ENCODE peak calls at places on chromosomes 11 and 22, in eight cellular contexts. One of them, this sample, is unnamed.

GRCh38 chr11:119194811-119195210 is 9.5 kb downstream of the NHERF4 start:
- DNase-seq in epithelial cell of esophagus: no peak
- DNase-seq in GM12865: no peak
- DNase-seq in stimulated activated CD8-positive, alpha-beta memory T cell treated with anti-CD3 and anti-CD28 coated beads, Interleukin-2, amount 100 ng/mL, for 1 hour: no peak
- DNase-seq in HTR-8/SVneo: no peak
- DNase-seq in sigmoid colon: no peak
- DNase-seq in fibroblast of the aortic adventitia: no peak
- DNase-seq in neural crest cell: no peak
- DNase-seq in this sample: no peak

GRCh38 chr11:121309688-121310087 is 17.1 kb downstream of the SC5D start:
- DNase-seq in stimulated activated CD8-positive, alpha-beta memory T cell treated with anti-CD3 and anti-CD28 coated beads, Interleukin-2, amount 100 ng/mL, for 1 hour: no peak
- DNase-seq in sigmoid colon: no peak
- DNase-seq in neural crest cell: no peak
- DNase-seq in GM12865: peak
- DNase-seq in fibroblast of the aortic adventitia: no peak
- DNase-seq in HTR-8/SVneo: no peak
- DNase-seq in epithelial cell of esophagus: no peak
- DNase-seq in this sample: peak

GRCh38 chr11:71948314-71949027 is 19.6 kb downstream of the RNF121 start:
- DNase-seq in GM12865: no peak
- DNase-seq in HTR-8/SVneo: peak
- DNase-seq in neural crest cell: no peak
- DNase-seq in stimulated activated CD8-positive, alpha-beta memory T cell treated with anti-CD3 and anti-CD28 coated beads, Interleukin-2, amount 100 ng/mL, for 1 hour: no peak
- DNase-seq in epithelial cell of esophagus: no peak
- DNase-seq in fibroblast of the aortic adventitia: peak
- DNase-seq in sigmoid colon: no peak
- DNase-seq in this sample: no peak

GRCh38 chr22:43216738-43217137 is 29.8 kb upstream of the TTLL12 start:
- DNase-seq in GM12865: no peak
- DNase-seq in HTR-8/SVneo: no peak
- DNase-seq in epithelial cell of esophagus: no peak
- DNase-seq in stimulated activated CD8-positive, alpha-beta memory T cell treated with anti-CD3 and anti-CD28 coated beads, Interleukin-2, amount 100 ng/mL, for 1 hour: no peak
- DNase-seq in neural crest cell: no peak
- DNase-seq in fibroblast of the aortic adventitia: no peak
- DNase-seq in sigmoid colon: no peak
- DNase-seq in this sample: no peak

GRCh38 chr11:8352852-8353505 is 89.3 kb upstream of the LMO1 start:
- DNase-seq in GM12865: no peak
- DNase-seq in sigmoid colon: no peak
- DNase-seq in stimulated activated CD8-positive, alpha-beta memory T cell treated with anti-CD3 and anti-CD28 coated beads, Interleukin-2, amount 100 ng/mL, for 1 hour: no peak
- DNase-seq in neural crest cell: no peak
- DNase-seq in epithelial cell of esophagus: peak
- DNase-seq in fibroblast of the aortic adventitia: no peak
- DNase-seq in HTR-8/SVneo: no peak
- DNase-seq in this sample: no peak

GRCh38 chr22:47195676-47196492 is 433.4 kb downstream of the TBC1D22A start:
- DNase-seq in HTR-8/SVneo: no peak
- DNase-seq in neural crest cell: no peak
- DNase-seq in stimulated activated CD8-positive, alpha-beta memory T cell treated with anti-CD3 and anti-CD28 coated beads, Interleukin-2, amount 100 ng/mL, for 1 hour: no peak
- DNase-seq in sigmoid colon: peak
- DNase-seq in GM12865: no peak
- DNase-seq in fibroblast of the aortic adventitia: no peak
- DNase-seq in epithelial cell of esophagus: no peak
- DNase-seq in this sample: no peak

GRCh38 chr11:70707821-70708220 is 309.5 kb downstream of the CTTN start:
- DNase-seq in HTR-8/SVneo: no peak
- DNase-seq in stimulated activated CD8-positive, alpha-beta memory T cell treated with anti-CD3 and anti-CD28 coated beads, Interleukin-2, amount 100 ng/mL, for 1 hour: no peak
- DNase-seq in fibroblast of the aortic adventitia: no peak
- DNase-seq in epithelial cell of esophagus: no peak
- DNase-seq in neural crest cell: no peak
- DNase-seq in sigmoid colon: no peak
- DNase-seq in GM12865: no peak
- DNase-seq in this sample: no peak

GRCh38 chr11:128550967-128551522 is 36.3 kb downstream of the ETS1 start:
- DNase-seq in GM12865: peak
- DNase-seq in sigmoid colon: peak
- DNase-seq in stimulated activated CD8-positive, alpha-beta memory T cell treated with anti-CD3 and anti-CD28 coated beads, Interleukin-2, amount 100 ng/mL, for 1 hour: no peak
- DNase-seq in HTR-8/SVneo: no peak
- DNase-seq in fibroblast of the aortic adventitia: no peak
- DNase-seq in neural crest cell: no peak
- DNase-seq in epithelial cell of esophagus: no peak
- DNase-seq in this sample: no peak

GRCh38 chr11:44861829-44862545 is 88.7 kb downstream of the TP53I11 start:
- DNase-seq in sigmoid colon: peak
- DNase-seq in neural crest cell: no peak
- DNase-seq in HTR-8/SVneo: peak
- DNase-seq in epithelial cell of esophagus: peak
- DNase-seq in GM12865: peak
- DNase-seq in stimulated activated CD8-positive, alpha-beta memory T cell treated with anti-CD3 and anti-CD28 coated beads, Interleukin-2, amount 100 ng/mL, for 1 hour: peak
- DNase-seq in fibroblast of the aortic adventitia: peak
- DNase-seq in this sample: peak

GRCh38 chr22:37254206-37254866 is 10.3 kb upstream of the RAC2 start:
- DNase-seq in neural crest cell: no peak
- DNase-seq in fibroblast of the aortic adventitia: peak
- DNase-seq in GM12865: no peak
- DNase-seq in sigmoid colon: no peak
- DNase-seq in stimulated activated CD8-positive, alpha-beta memory T cell treated with anti-CD3 and anti-CD28 coated beads, Interleukin-2, amount 100 ng/mL, for 1 hour: no peak
- DNase-seq in epithelial cell of esophagus: peak
- DNase-seq in HTR-8/SVneo: no peak
- DNase-seq in this sample: no peak

GRCh38 chr11:65852508-65853248 is 5.3 kb downstream of the CFL1 start:
- DNase-seq in epithelial cell of esophagus: no peak
- DNase-seq in neural crest cell: no peak
- DNase-seq in GM12865: peak
- DNase-seq in sigmoid colon: peak
- DNase-seq in HTR-8/SVneo: no peak
- DNase-seq in fibroblast of the aortic adventitia: no peak
- DNase-seq in stimulated activated CD8-positive, alpha-beta memory T cell treated with anti-CD3 and anti-CD28 coated beads, Interleukin-2, amount 100 ng/mL, for 1 hour: no peak
- DNase-seq in this sample: no peak

GRCh38 chr22:40597541-40598453 is 38.7 kb downstream of the MRTFA start:
- DNase-seq in HTR-8/SVneo: no peak
- DNase-seq in GM12865: no peak
- DNase-seq in fibroblast of the aortic adventitia: peak
- DNase-seq in neural crest cell: no peak
- DNase-seq in sigmoid colon: no peak
- DNase-seq in epithelial cell of esophagus: peak
- DNase-seq in stimulated activated CD8-positive, alpha-beta memory T cell treated with anti-CD3 and anti-CD28 coated beads, Interleukin-2, amount 100 ng/mL, for 1 hour: no peak
- DNase-seq in this sample: no peak

GRCh38 chr11:122100222-122101080 is 15.6 kb downstream of the BLID start:
- DNase-seq in neural crest cell: peak
- DNase-seq in fibroblast of the aortic adventitia: peak
- DNase-seq in HTR-8/SVneo: no peak
- DNase-seq in sigmoid colon: peak
- DNase-seq in stimulated activated CD8-positive, alpha-beta memory T cell treated with anti-CD3 and anti-CD28 coated beads, Interleukin-2, amount 100 ng/mL, for 1 hour: no peak
- DNase-seq in GM12865: no peak
- DNase-seq in epithelial cell of esophagus: peak
- DNase-seq in this sample: no peak

GRCh38 chr22:45602824-45603301 is 68.8 kb upstream of the ATXN10 start:
- DNase-seq in GM12865: peak
- DNase-seq in neural crest cell: no peak
- DNase-seq in stimulated activated CD8-positive, alpha-beta memory T cell treated with anti-CD3 and anti-CD28 coated beads, Interleukin-2, amount 100 ng/mL, for 1 hour: no peak
- DNase-seq in sigmoid colon: peak
- DNase-seq in fibroblast of the aortic adventitia: peak
- DNase-seq in epithelial cell of esophagus: no peak
- DNase-seq in HTR-8/SVneo: peak
- DNase-seq in this sample: no peak

GRCh38 chr22:32880906-32881596 is 79.5 kb downstream of the TIMP3 start:
- DNase-seq in epithelial cell of esophagus: peak
- DNase-seq in fibroblast of the aortic adventitia: peak
- DNase-seq in HTR-8/SVneo: peak
- DNase-seq in GM12865: no peak
- DNase-seq in sigmoid colon: peak
- DNase-seq in stimulated activated CD8-positive, alpha-beta memory T cell treated with anti-CD3 and anti-CD28 coated beads, Interleukin-2, amount 100 ng/mL, for 1 hour: no peak
- DNase-seq in neural crest cell: peak
- DNase-seq in this sample: no peak

GRCh38 chr11:130037058-130037457 is 32.6 kb upstream of the APLP2 start:
- DNase-seq in fibroblast of the aortic adventitia: peak
- DNase-seq in epithelial cell of esophagus: peak
- DNase-seq in stimulated activated CD8-positive, alpha-beta memory T cell treated with anti-CD3 and anti-CD28 coated beads, Interleukin-2, amount 100 ng/mL, for 1 hour: no peak
- DNase-seq in neural crest cell: no peak
- DNase-seq in GM12865: no peak
- DNase-seq in HTR-8/SVneo: peak
- DNase-seq in sigmoid colon: no peak
- DNase-seq in this sample: no peak

GRCh38 chr11:62502030-62502730 is 44.4 kb downstream of the AHNAK start:
- DNase-seq in stimulated activated CD8-positive, alpha-beta memory T cell treated with anti-CD3 and anti-CD28 coated beads, Interleukin-2, amount 100 ng/mL, for 1 hour: no peak
- DNase-seq in fibroblast of the aortic adventitia: no peak
- DNase-seq in epithelial cell of esophagus: no peak
- DNase-seq in sigmoid colon: no peak
- DNase-seq in GM12865: no peak
- DNase-seq in neural crest cell: no peak
- DNase-seq in HTR-8/SVneo: no peak
- DNase-seq in this sample: no peak

GRCh38 chr22:32326647-32327046 is 31.0 kb upstream of the RFPL3 start:
- DNase-seq in GM12865: no peak
- DNase-seq in HTR-8/SVneo: no peak
- DNase-seq in stimulated activated CD8-positive, alpha-beta memory T cell treated with anti-CD3 and anti-CD28 coated beads, Interleukin-2, amount 100 ng/mL, for 1 hour: no peak
- DNase-seq in neural crest cell: no peak
- DNase-seq in fibroblast of the aortic adventitia: no peak
- DNase-seq in epithelial cell of esophagus: no peak
- DNase-seq in sigmoid colon: no peak
- DNase-seq in this sample: no peak

GRCh38 chr11:82701847-82702520 is 31.7 kb downstream of the FAM181B start:
- DNase-seq in sigmoid colon: no peak
- DNase-seq in GM12865: peak
- DNase-seq in HTR-8/SVneo: peak
- DNase-seq in stimulated activated CD8-positive, alpha-beta memory T cell treated with anti-CD3 and anti-CD28 coated beads, Interleukin-2, amount 100 ng/mL, for 1 hour: no peak
- DNase-seq in fibroblast of the aortic adventitia: peak
- DNase-seq in epithelial cell of esophagus: peak
- DNase-seq in neural crest cell: peak
- DNase-seq in this sample: peak

GRCh38 chr11:44690651-44691050 is 36.1 kb upstream of the TSPAN18 start:
- DNase-seq in sigmoid colon: no peak
- DNase-seq in neural crest cell: no peak
- DNase-seq in HTR-8/SVneo: no peak
- DNase-seq in epithelial cell of esophagus: no peak
- DNase-seq in stimulated activated CD8-positive, alpha-beta memory T cell treated with anti-CD3 and anti-CD28 coated beads, Interleukin-2, amount 100 ng/mL, for 1 hour: no peak
- DNase-seq in GM12865: no peak
- DNase-seq in fibroblast of the aortic adventitia: no peak
- DNase-seq in this sample: no peak

GRCh38 chr11:1237851-1238250 is 15.0 kb downstream of the MUC5B start:
- DNase-seq in neural crest cell: no peak
- DNase-seq in fibroblast of the aortic adventitia: no peak
- DNase-seq in GM12865: no peak
- DNase-seq in sigmoid colon: no peak
- DNase-seq in epithelial cell of esophagus: no peak
- DNase-seq in stimulated activated CD8-positive, alpha-beta memory T cell treated with anti-CD3 and anti-CD28 coated beads, Interleukin-2, amount 100 ng/mL, for 1 hour: no peak
- DNase-seq in HTR-8/SVneo: no peak
- DNase-seq in this sample: no peak

GRCh38 chr11:269146-269890 is 8.9 kb upstream of the NLRP6 start:
- DNase-seq in GM12865: peak
- DNase-seq in fibroblast of the aortic adventitia: no peak
- DNase-seq in stimulated activated CD8-positive, alpha-beta memory T cell treated with anti-CD3 and anti-CD28 coated beads, Interleukin-2, amount 100 ng/mL, for 1 hour: no peak
- DNase-seq in sigmoid colon: no peak
- DNase-seq in epithelial cell of esophagus: peak
- DNase-seq in neural crest cell: no peak
- DNase-seq in HTR-8/SVneo: no peak
- DNase-seq in this sample: peak